ENCODE peak calls at places on chromosomes 5 and 9, in nine cellular contexts. A is choroid plexus epithelial cell; D is neural crest cell; K is GDM1; U is HFFc6; I is EL; L is stimulated activated CD4-positive, alpha-beta T cell treated with anti-CD3 and anti-CD28 coated beads, Interleukin-2, amount 100 ng/mL, for 24 hours; B is stomach; T is hypothalamus. F is an unnamed sample.

GRCh38 chr5:65833780-65834179 is 92.6 kb upstream of the ERBIN start:
- DNase-seq in A (no peak), D (no peak), K (no peak), U (no peak), I (no peak), L (no peak), B (no peak), T (no peak), F (no peak)

GRCh38 chr5:73605223-73606087 is 20.5 kb upstream of the ARHGEF28 start:
- DNase-seq in A (peak), D (no peak), K (no peak), U (peak), I (peak), L (no peak), B (peak), T (no peak), F (no peak)

GRCh38 chr9:98107926-98108325 is 11.1 kb downstream of the TRIM14 start:
- DNase-seq in A (no peak), D (no peak), K (no peak), U (no peak), I (no peak), L (no peak), B (no peak), T (no peak), F (no peak)

GRCh38 chr9:137175345-137175961 is 3.6 kb upstream of the TMEM210 start:
- DNase-seq in A (no peak), D (no peak), K (no peak), U (no peak), I (no peak), L (no peak), B (no peak), T (no peak), F (no peak)

GRCh38 chr9:133509179-133510083 is 15.3 kb downstream of the MYMK start:
- DNase-seq in A (no peak), D (no peak), K (no peak), U (no peak), I (peak), L (peak), B (peak), T (peak), F (peak)

GRCh38 chr5:54658014-54658413 is 140.5 kb downstream of the SNX18 start:
- DNase-seq in A (peak), D (no peak), K (no peak), U (peak), I (peak), L (no peak), B (no peak), T (no peak), F (peak)

GRCh38 chr9:121331549-121331948 is 38.5 kb downstream of the STOM start:
- DNase-seq in A (no peak), D (no peak), K (no peak), U (no peak), I (no peak), L (no peak), B (no peak), T (no peak), F (no peak)

GRCh38 chr5:51960617-51961115 is 577.4 kb downstream of the ISL1 start:
- DNase-seq in A (peak), D (no peak), K (no peak), U (peak), I (peak), L (no peak), B (no peak), T (no peak), F (no peak)

GRCh38 chr5:150313921-150314716 is 11.4 kb upstream of the ARSI start:
- DNase-seq in A (no peak), D (no peak), K (no peak), U (no peak), I (no peak), L (no peak), B (no peak), T (no peak), F (no peak)

GRCh38 chr9:83019246-83019645 is 43.7 kb downstream of the RASEF start:
- DNase-seq in A (no peak), D (no peak), K (no peak), U (no peak), I (no peak), L (no peak), B (no peak), T (no peak), F (no peak)

GRCh38 chr9:135693265-135693664 is 6.0 kb downstream of the SOHLH1 start:
- DNase-seq in A (no peak), D (no peak), K (no peak), U (no peak), I (no peak), L (no peak), B (no peak), T (no peak), F (no peak)